ENCODE peak calls at places on chromosome 21, in ten cellular contexts. I is astrocyte; Y is HFFc6; A is brain microvascular endothelial cell; S is GM10248; P is colonic mucosa; H is OCI-LY7; C is left ventricle myocardium inferior; U is left lung; F is CD8-positive, alpha-beta T cell. N is an unnamed sample.

GRCh38 chr21:41630249-41630648 is 122.3 kb upstream of the TMPRSS2 start:
- DNase-seq in C (no peak), S (no peak), U (no peak), Y (peak), I (peak), F (no peak), A (peak), H (no peak), P (peak), N (no peak)

GRCh38 chr21:20424943-20425342 is 573.3 kb upstream of the NCAM2 start:
- DNase-seq in A (no peak), S (no peak), I (no peak), H (no peak), Y (no peak), F (no peak), U (no peak), P (no peak), C (no peak), N (no peak)

GRCh38 chr21:45988366-45989347 is 7.1 kb downstream of the COL6A1 start:
- DNase-seq in P (no peak), C (peak), I (no peak), H (no peak), U (peak), F (no peak), S (no peak), Y (no peak), A (no peak), N (no peak)

GRCh38 chr21:36260030-36260787 is 59.8 kb upstream of the MORC3 start:
- DNase-seq in I (peak), S (peak), Y (peak), P (peak), U (no peak), A (peak), C (no peak), F (peak), H (peak), N (peak)

GRCh38 chr21:35291963-35292627 is 243.0 kb upstream of the RUNX1 start:
- DNase-seq in F (no peak), I (peak), Y (no peak), A (no peak), P (no peak), U (no peak), S (no peak), H (no peak), C (no peak), N (no peak)

GRCh38 chr21:35083246-35083645 is 34.1 kb upstream of the RUNX1 start:
- DNase-seq in C (no peak), U (no peak), H (no peak), I (peak), S (no peak), P (no peak), F (no peak), A (no peak), Y (no peak), N (no peak)

GRCh38 chr21:14215971-14216621 is at the start of gene RBM11:
- DNase-seq in C (peak), A (peak), Y (no peak), S (peak), U (peak), P (peak), F (peak), I (no peak), H (peak), N (peak)

GRCh38 chr21:42067531-42068255 is 3.4 kb upstream of the UMODL1 start:
- DNase-seq in H (no peak), F (no peak), C (no peak), Y (no peak), I (no peak), P (no peak), S (no peak), A (no peak), U (no peak), N (no peak)

GRCh38 chr21:15625363-15625762 is 104.4 kb upstream of the USP25 start:
- DNase-seq in Y (no peak), I (no peak), F (no peak), H (no peak), C (no peak), A (no peak), S (no peak), P (no peak), U (no peak), N (no peak)

GRCh38 chr21:46038871-46039397 is 57.4 kb downstream of the COL6A1 start:
- DNase-seq in I (peak), F (no peak), C (peak), P (no peak), Y (peak), A (peak), H (no peak), S (no peak), U (no peak), N (peak)

GRCh38 chr21:26554365-26554764 is 18.7 kb downstream of the CYYR1 start:
- DNase-seq in F (no peak), S (no peak), U (no peak), P (no peak), A (no peak), H (no peak), I (no peak), Y (no peak), C (no peak), N (no peak)

GRCh38 chr21:41665766-41666595 is 100.9 kb downstream of the RIPK4 start:
- DNase-seq in H (no peak), F (no peak), A (no peak), Y (no peak), I (no peak), U (no peak), P (no peak), C (no peak), S (no peak), N (no peak)

GRCh38 chr21:16193758-16194606 is 464.2 kb downstream of the USP25 start:
- DNase-seq in I (peak), C (peak), Y (peak), S (no peak), P (peak), F (no peak), A (peak), U (peak), H (peak), N (peak)

GRCh38 chr21:42833439-42833815 is 45.9 kb downstream of the WDR4 start:
- DNase-seq in H (peak), Y (no peak), F (peak), S (peak), A (no peak), U (no peak), P (peak), C (no peak), I (no peak), N (peak)

GRCh38 chr21:31923756-31924155 is 50.9 kb downstream of the HUNK start:
- DNase-seq in H (no peak), P (no peak), U (no peak), I (no peak), Y (no peak), F (no peak), A (no peak), S (no peak), C (no peak), N (no peak)

GRCh38 chr21:42003051-42003461 is 7.1 kb downstream of the ZBTB21 start:
- DNase-seq in Y (peak), I (peak), S (no peak), A (no peak), C (no peak), P (no peak), H (no peak), F (no peak), U (no peak), N (no peak)

GRCh38 chr21:46151261-46151988 is 4.0 kb downstream of the FTCD start:
- DNase-seq in Y (no peak), S (no peak), U (peak), F (no peak), A (no peak), H (no peak), P (no peak), I (no peak), C (no peak), N (no peak)

GRCh38 chr21:10463156-10463555 is 58.2 kb upstream of the TPTE start:
- DNase-seq in P (no peak), U (no peak), C (no peak), F (no peak), I (no peak), A (no peak), H (no peak), Y (no peak), S (no peak), N (no peak)

GRCh38 chr21:42570841-42571387 is 57.3 kb downstream of the SLC37A1 start:
- DNase-seq in H (no peak), S (no peak), A (no peak), Y (no peak), U (peak), I (no peak), C (no peak), F (no peak), P (peak), N (no peak)

GRCh38 chr21:45405819-45406762 is 1.1 kb downstream of the COL18A1 start:
- DNase-seq in U (no peak), A (no peak), F (no peak), P (no peak), C (peak), S (no peak), H (no peak), I (peak), Y (no peak), N (peak)

GRCh38 chr21:44377922-44378645 is 24.7 kb downstream of the TRPM2 start:
- DNase-seq in P (no peak), Y (no peak), C (no peak), U (no peak), F (no peak), I (no peak), A (no peak), H (no peak), S (no peak), N (no peak)

GRCh38 chr21:44376606-44377005 is 23.2 kb downstream of the TRPM2 start:
- DNase-seq in S (no peak), F (no peak), C (no peak), A (no peak), P (no peak), Y (no peak), U (no peak), I (no peak), H (no peak), N (no peak)

GRCh38 chr21:44378646-44379581 is 25.5 kb downstream of the TRPM2 start:
- DNase-seq in C (no peak), F (no peak), P (no peak), A (no peak), H (no peak), U (no peak), S (no peak), Y (no peak), I (no peak), N (no peak)

GRCh38 chr21:44375686-44376320 is 22.4 kb downstream of the TRPM2 start:
- DNase-seq in H (no peak), F (no peak), A (no peak), P (no peak), U (no peak), C (no peak), S (no peak), Y (no peak), I (no peak), N (no peak)

GRCh38 chr21:44377201-44377921 is 23.9 kb downstream of the TRPM2 start:
- DNase-seq in P (no peak), Y (no peak), F (no peak), I (no peak), C (no peak), S (no peak), H (peak), U (no peak), A (no peak), N (no peak)
- TF ChIP-seq CTCF in P (no peak), Y (no peak), F (no peak), I (no peak), C (no peak), S (no peak), H (peak), U (no peak), A (no peak), N (no peak)

DNA sequence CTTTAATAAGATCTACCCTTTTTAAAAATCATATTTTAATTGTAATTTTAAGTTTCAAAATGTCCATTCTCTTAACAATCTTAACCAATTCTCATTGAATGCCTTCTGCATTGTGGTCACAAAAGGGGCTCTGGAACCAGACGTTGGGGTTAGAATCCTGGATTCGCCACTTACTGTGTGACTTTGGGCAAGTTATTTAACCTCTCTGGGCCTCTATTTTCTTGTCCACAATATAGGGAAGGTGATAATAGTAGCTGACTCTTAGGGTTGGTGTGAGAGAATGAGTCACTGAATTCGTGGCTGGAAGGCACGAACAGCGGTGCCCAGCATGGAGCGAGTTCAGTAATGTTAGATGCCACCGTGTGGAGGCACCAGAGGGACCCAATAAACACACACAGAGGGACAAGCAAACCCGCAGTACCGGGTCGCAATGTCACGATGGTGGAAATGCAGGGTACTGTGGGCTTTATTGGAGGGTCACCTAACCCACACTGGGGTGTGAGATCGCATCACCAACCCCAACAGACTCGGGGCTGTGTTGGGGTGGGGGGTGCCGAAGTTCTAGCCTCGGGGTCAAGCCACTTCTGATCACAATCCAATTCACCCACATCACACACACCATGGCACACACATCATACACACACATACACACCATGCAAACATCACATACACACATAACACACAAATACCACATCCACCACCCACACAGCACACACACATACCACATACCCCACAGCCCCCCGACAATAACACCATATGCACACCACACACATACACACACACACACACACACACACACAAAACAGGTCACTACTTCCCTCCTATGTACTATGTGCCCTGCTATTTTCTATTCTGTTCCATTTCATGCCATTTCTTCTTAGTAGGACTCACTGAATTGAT is 27.0 kb upstream of the IFNAR2 start:
- DNase-seq in U (no peak), S (no peak), A (no peak), Y (no peak), I (no peak), C (no peak), H (no peak), P (no peak), F (no peak), N (peak)
- TF ChIP-seq CTCF in U (no peak), S (no peak), A (no peak), Y (no peak), I (no peak), C (no peak), H (no peak), P (no peak), F (no peak), N (no peak)

GRCh38 chr21:27823652-27824201 is 856.8 kb upstream of the ADAMTS5 start:
- DNase-seq in F (no peak), Y (no peak), S (no peak), P (no peak), C (no peak), H (no peak), A (no peak), U (no peak), I (no peak), N (no peak)
- TF ChIP-seq CTCF in F (no peak), Y (no peak), S (no peak), P (no peak), C (no peak), H (no peak), A (no peak), U (no peak), I (no peak), N (no peak)

DNA sequence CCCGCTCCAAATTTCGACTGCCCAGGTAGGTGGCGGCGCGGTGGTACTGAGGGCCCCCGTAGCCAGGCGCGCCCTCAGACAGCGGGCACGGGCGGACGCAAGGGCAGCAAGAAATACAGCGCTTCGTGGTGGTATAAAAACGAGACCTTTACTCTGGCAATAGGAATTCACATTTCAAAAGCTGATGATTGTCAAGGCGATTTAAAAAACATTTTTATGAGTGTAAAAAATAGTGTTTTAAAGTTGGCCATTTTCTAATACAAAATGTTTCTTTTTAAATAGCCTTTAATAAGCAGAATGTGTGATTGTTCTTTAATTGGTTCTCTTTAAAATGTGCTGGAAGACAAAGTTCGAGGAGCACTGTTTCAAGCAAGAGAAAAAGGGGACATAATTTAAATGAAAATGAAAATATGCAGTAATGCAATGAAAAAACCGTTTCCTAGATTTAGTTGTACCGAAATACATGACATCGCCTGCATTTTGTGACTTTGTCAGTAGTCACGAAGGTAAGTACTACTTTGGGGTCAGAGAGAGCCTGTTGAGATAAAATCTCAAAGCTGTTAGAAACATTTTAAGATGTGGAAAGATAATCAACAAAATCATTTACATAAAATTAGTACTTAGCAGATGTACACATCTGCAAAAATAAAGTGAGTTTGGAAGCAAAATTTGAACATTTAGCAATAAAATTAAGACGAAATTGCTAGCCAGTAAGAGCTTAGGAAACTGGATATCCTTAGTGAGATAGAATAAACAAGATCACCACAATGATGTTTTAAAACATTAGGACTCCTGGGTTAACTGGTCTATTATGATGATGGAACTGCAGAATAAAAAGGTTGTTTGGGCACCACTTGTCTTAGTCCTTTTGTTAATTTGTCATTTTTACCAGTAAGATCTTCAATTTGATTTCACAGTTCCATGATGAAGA is 1.1 kb upstream of the PSMG1 start:
- DNase-seq in H (peak), Y (peak), P (no peak), A (no peak), I (no peak), U (no peak), F (no peak), C (no peak), S (no peak), N (no peak)
- TF ChIP-seq CTCF in H (no peak), Y (no peak), P (no peak), A (no peak), I (no peak), U (no peak), F (no peak), C (no peak), S (no peak), N (no peak)

GRCh38 chr21:39037807-39038405 is 145.3 kb downstream of the PSMG1 start:
- DNase-seq in Y (peak), P (no peak), S (no peak), C (no peak), H (no peak), A (no peak), F (no peak), U (no peak), I (no peak), N (no peak)
- TF ChIP-seq CTCF in Y (peak), P (no peak), S (no peak), C (no peak), H (peak), A (peak), F (no peak), U (no peak), I (no peak), N (no peak)

GRCh38 chr21:28482657-28483056 is 510.0 kb downstream of the LTN1 start:
- DNase-seq in I (no peak), S (no peak), H (no peak), A (no peak), C (no peak), U (no peak), Y (no peak), F (no peak), P (no peak), N (no peak)

GRCh38 chr21:28485301-28486022 is 507.2 kb downstream of the LTN1 start:
- DNase-seq in Y (peak), C (no peak), U (no peak), I (peak), S (no peak), A (peak), P (no peak), H (no peak), F (no peak), N (no peak)

GRCh38 chr21:28479660-28480059 is 513.0 kb downstream of the LTN1 start:
- DNase-seq in C (no peak), F (no peak), Y (no peak), S (no peak), A (no peak), I (no peak), P (no peak), H (no peak), U (no peak), N (no peak)

GRCh38 chr21:28480091-28480869 is 512.4 kb downstream of the LTN1 start:
- DNase-seq in U (no peak), H (no peak), C (no peak), P (no peak), F (no peak), I (no peak), Y (no peak), S (no peak), A (no peak), N (no peak)
- TF ChIP-seq CTCF in U (no peak), H (no peak), C (no peak), P (no peak), F (no peak), I (no peak), Y (no peak), S (no peak), A (no peak), N (no peak)